ENCODE peak calls at places on chromosome 9, in seven cellular contexts. B, K, L, Q, N, T and D are unnamed samples.

GRCh38 chr9:113173341-113173740 is 22.5 kb downstream of the SLC31A2 start:
- DNase-seq in B (no peak), K (no peak), L (no peak), Q (no peak), N (no peak), T (no peak), D (no peak)

GRCh38 chr9:130680836-130681768 is 12.5 kb upstream of the EXOSC2 start:
- DNase-seq in B (peak), K (peak), L (peak), Q (peak), N (peak), T (peak), D (peak)

GRCh38 chr9:117782931-117783788 is 79.0 kb downstream of the TLR4 start:
- DNase-seq in B (peak), K (peak), L (peak), Q (peak), N (peak), T (peak), D (peak)

GRCh38 chr9:104868687-104869404 is 59.1 kb downstream of the ABCA1 start:
- DNase-seq in B (peak), K (peak), L (peak), Q (no peak), N (peak), T (peak), D (peak)

GRCh38 chr9:2066312-2067273 is 51.4 kb downstream of the SMARCA2 start:
- DNase-seq in B (peak), K (no peak), L (no peak), Q (no peak), N (peak), T (peak), D (no peak)

GRCh38 chr9:135835131-135835530 is 72.2 kb downstream of the CAMSAP1 start:
- DNase-seq in B (no peak), K (no peak), L (no peak), Q (no peak), N (no peak), T (no peak), D (no peak)

GRCh38 chr9:129885018-129885669 is 49.9 kb downstream of the USP20 start:
- DNase-seq in B (no peak), K (no peak), L (peak), Q (peak), N (peak), T (no peak), D (no peak)

GRCh38 chr9:131676431-131676972 is 63.4 kb downstream of the RAPGEF1 start:
- DNase-seq in B (no peak), K (peak), L (no peak), Q (peak), N (no peak), T (no peak), D (no peak)

GRCh38 chr9:33288235-33288634 is 2.1 kb upstream of the NFX1 start:
- DNase-seq in B (no peak), K (no peak), L (no peak), Q (no peak), N (no peak), T (no peak), D (no peak)

GRCh38 chr9:31700252-31701045 is 684.0 kb upstream of the ACO1 start:
- DNase-seq in B (no peak), K (no peak), L (no peak), Q (no peak), N (no peak), T (no peak), D (peak)

GRCh38 chr9:6590772-6591384 is 54.7 kb downstream of the GLDC start:
- DNase-seq in B (peak), K (no peak), L (no peak), Q (no peak), N (no peak), T (no peak), D (no peak)

GRCh38 chr9:121620777-121621437 is 30.5 kb upstream of the DAB2IP start:
- DNase-seq in B (no peak), K (peak), L (no peak), Q (no peak), N (peak), T (peak), D (peak)

GRCh38 chr9:100580255-100580654 is 2.4 kb downstream of the CAVIN4 start:
- DNase-seq in B (no peak), K (no peak), L (peak), Q (no peak), N (no peak), T (no peak), D (no peak)

GRCh38 chr9:23824241-23825142 is 1.5 kb downstream of the ELAVL2 start:
- DNase-seq in B (peak), K (no peak), L (no peak), Q (no peak), N (peak), T (no peak), D (peak)

GRCh38 chr9:4277531-4277991 is 22.3 kb downstream of the GLIS3 start:
- DNase-seq in B (no peak), K (no peak), L (no peak), Q (no peak), N (no peak), T (peak), D (no peak)

GRCh38 chr9:4281676-4282075 is 18.2 kb downstream of the GLIS3 start:
- DNase-seq in B (no peak), K (no peak), L (no peak), Q (no peak), N (no peak), T (no peak), D (no peak)

GRCh38 chr9:4272141-4272540 is 27.7 kb downstream of the GLIS3 start:
- DNase-seq in B (no peak), K (no peak), L (no peak), Q (no peak), N (no peak), T (no peak), D (no peak)

GRCh38 chr9:4280605-4281004 is 19.3 kb downstream of the GLIS3 start:
- DNase-seq in B (no peak), K (no peak), L (no peak), Q (no peak), N (no peak), T (no peak), D (no peak)

GRCh38 chr9:4276856-4277255 is 23.0 kb downstream of the GLIS3 start:
- DNase-seq in B (no peak), K (no peak), L (no peak), Q (no peak), N (no peak), T (no peak), D (no peak)
- H3K27ac ChIP-seq in B (peak), K (no peak), L (no peak), Q (no peak), N (peak), T (peak), D (no peak)

GRCh38 chr9:109198736-109199384 is 31.8 kb upstream of the FRRS1L start:
- DNase-seq in B (no peak), K (no peak), L (no peak), Q (no peak), N (peak), T (peak), D (no peak)
- TF ChIP-seq CTCF in B (no peak), K (no peak), L (no peak), Q (peak), N (peak), T (peak), D (no peak)

GRCh38 chr9:124343533-124344290 is 71.5 kb downstream of the PSMB7 start:
- DNase-seq in B (no peak), K (no peak), L (no peak), Q (no peak), N (no peak), T (no peak), D (no peak)

GRCh38 chr9:124344291-124345050 is 70.8 kb downstream of the PSMB7 start:
- DNase-seq in B (no peak), K (no peak), L (no peak), Q (no peak), N (no peak), T (no peak), D (no peak)

GRCh38 chr9:124341455-124342170 is 73.6 kb downstream of the PSMB7 start:
- DNase-seq in B (no peak), K (no peak), L (no peak), Q (no peak), N (no peak), T (no peak), D (no peak)

GRCh38 chr9:124342946-124343485 is 72.2 kb downstream of the PSMB7 start:
- DNase-seq in B (peak), K (peak), L (peak), Q (no peak), N (peak), T (peak), D (peak)

DNA sequence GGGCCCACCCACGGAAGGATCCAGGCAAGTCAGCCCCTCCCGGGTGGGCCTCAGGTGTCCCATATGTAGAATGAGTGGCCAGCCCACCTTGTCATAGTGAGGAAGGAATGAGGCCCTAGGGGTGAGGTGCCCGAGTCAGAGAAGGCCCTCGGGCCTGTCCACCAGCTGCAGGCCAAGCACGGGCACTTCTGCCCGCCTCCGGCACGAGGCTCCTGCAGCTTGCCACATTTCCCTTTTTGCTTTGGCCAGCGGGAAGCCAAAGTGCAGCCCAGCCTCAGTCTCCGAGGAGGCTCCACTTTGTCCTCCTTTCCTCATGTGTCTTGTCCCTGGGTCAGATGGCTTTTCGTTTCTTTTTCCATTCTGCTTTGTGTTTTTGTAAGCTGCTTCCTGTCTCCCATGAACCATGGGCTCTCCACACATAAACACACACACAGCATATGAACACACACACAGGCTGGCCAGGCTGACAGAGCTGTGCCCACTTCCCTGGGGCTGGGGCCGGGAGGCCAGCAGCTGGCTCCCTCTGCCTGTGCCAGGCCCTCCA is 72.8 kb downstream of the PSMB7 start:
- DNase-seq in B (no peak), K (no peak), L (no peak), Q (no peak), N (no peak), T (no peak), D (no peak)
- H3K27ac ChIP-seq in B (peak), K (peak), L (no peak), Q (no peak), N (no peak), T (peak), D (peak)

DNA sequence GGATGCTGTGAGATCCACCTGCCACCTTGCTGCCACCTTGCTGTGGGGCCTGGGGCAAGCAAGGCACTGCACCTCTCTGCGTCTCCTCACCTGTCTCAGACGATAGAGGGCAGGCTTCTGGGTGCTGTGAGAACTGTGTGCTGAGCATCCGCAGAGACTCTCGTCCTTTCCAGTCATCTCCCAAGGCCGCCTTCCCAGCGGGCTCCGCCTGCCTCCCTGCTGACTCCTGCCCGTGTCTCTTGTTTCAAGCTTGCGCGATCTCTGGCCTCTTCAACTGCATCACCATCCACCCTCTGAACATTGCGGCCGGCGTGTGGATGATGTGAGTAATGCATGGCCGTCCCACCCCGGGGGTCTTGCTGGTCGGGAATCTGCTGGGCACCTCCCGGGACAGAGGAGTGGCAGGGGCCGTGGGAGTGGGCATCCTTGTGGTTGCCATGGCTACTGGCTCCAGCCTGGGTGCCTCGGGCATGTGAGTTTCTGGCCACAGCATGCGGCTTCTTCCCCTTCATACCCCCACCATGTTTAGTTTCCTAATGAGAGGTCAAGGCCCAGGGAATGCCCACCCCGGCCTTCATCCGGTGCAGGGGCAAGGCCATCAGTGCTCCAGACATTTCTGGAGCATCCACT is 3.6 kb downstream of the CACFD1 start:
- DNase-seq in B (no peak), K (no peak), L (no peak), Q (no peak), N (peak), T (peak), D (no peak)
- TF ChIP-seq CTCF in B (no peak), K (no peak), L (no peak), Q (no peak), N (peak), T (peak), D (no peak)